ENCODE peak calls at places on chromosomes 11 and 22, in four cellular contexts. B is H9, Z is IMR-90, S is H1. W is an unnamed sample.
A peak's percentile ranks its signal among the peaks of the same experiment; 100 is the strongest.

GRCh38 chr11:37504066-37504611 is 906.1 kb upstream of the RAG2 start:
- DNase-seq in B (no peak), Z (peak; percentile 90), S (no peak), W (peak; percentile 67)

GRCh38 chr11:75429902-75430691 is 2.9 kb downstream of the KLHL35 start:
- DNase-seq in Z (peak; percentile 63), S (peak; percentile 68), B (peak; percentile 69), W (peak; percentile 79)

GRCh38 chr11:18706330-18707243 is 8.0 kb downstream of the TMEM86A start:
- DNase-seq in S (no peak), Z (no peak), B (no peak), W (no peak)

GRCh38 chr22:21928048-21928447 is 24.6 kb downstream of the PPM1F start:
- DNase-seq in Z (no peak), B (no peak), S (peak; percentile 44), W (no peak)

GRCh38 chr11:103395612-103396011 is 286.4 kb downstream of the DYNC2H1 start:
- DNase-seq in Z (peak; percentile 69), S (no peak), B (no peak), W (peak; percentile 78)

GRCh38 chr11:85889676-85890579 is 34.7 kb downstream of the CCDC83 start:
- DNase-seq in Z (peak; percentile 79), B (no peak), S (no peak), W (peak; percentile 90)

GRCh38 chr11:7667460-7667859 is 5.8 kb downstream of the CYB5R2 start:
- DNase-seq in S (peak; percentile 30), B (no peak), Z (peak; percentile 26), W (no peak)

GRCh38 chr11:35012467-35013191 is 96.2 kb downstream of the PDHX start:
- DNase-seq in Z (no peak), B (no peak), S (no peak), W (no peak)

GRCh38 chr11:15750535-15751297 is 605.6 kb downstream of the SOX6 start:
- DNase-seq in B (no peak), S (no peak), Z (no peak), W (no peak)

GRCh38 chr11:85806876-85807275 is 4.1 kb downstream of the SYTL2 start:
- DNase-seq in B (no peak), S (no peak), Z (no peak), W (no peak)

GRCh38 chr11:64885367-64886286 is 7.2 kb upstream of the EHD1 start:
- DNase-seq in B (no peak), S (no peak), Z (peak; percentile 94), W (no peak)

GRCh38 chr11:100922116-100922515 is 207.5 kb downstream of the PGR start:
- DNase-seq in Z (no peak), B (no peak), S (no peak), W (no peak)

GRCh38 chr11:6757373-6757967 is 14.3 kb downstream of the OR2AG2 start:
- DNase-seq in Z (peak; percentile 59), S (peak; percentile 48), B (peak; percentile 60), W (peak; percentile 73)

GRCh38 chr22:49882519-49883293 is 29.1 kb downstream of the ZBED4 start:
- DNase-seq in S (no peak), B (no peak), Z (peak; percentile 64), W (no peak)

GRCh38 chr22:45240810-45241631 is at the start of gene KIAA0930:
- DNase-seq in Z (peak; percentile 68), S (peak; percentile 92), B (peak; percentile 90), W (peak; percentile 76)

GRCh38 chr11:19906126-19906525 is 193.5 kb downstream of the NAV2 start:
- DNase-seq in S (no peak), Z (no peak), B (no peak), W (peak; percentile 47)

GRCh38 chr22:19098157-19098556 is 24.1 kb downstream of the DGCR2 start:
- DNase-seq in S (no peak), Z (peak; percentile 10), B (no peak), W (no peak)

GRCh38 chr11:117839234-117839882 is 14.8 kb upstream of the FXYD2 start:
- DNase-seq in B (peak; percentile 18), Z (no peak), S (peak; percentile 26), W (no peak)

GRCh38 chr11:46906596-46906995 is 11.8 kb downstream of the LRP4 start:
- DNase-seq in Z (peak; percentile 52), B (peak; percentile 71), S (peak; percentile 62), W (peak; percentile 81)

GRCh38 chr22:22682807-22683667 is 38.6 kb downstream of the GGTLC2 start:
- DNase-seq in Z (peak; percentile 65), B (no peak), S (no peak), W (no peak)

GRCh38 chr11:96257972-96258951 is 84.7 kb downstream of the MAML2 start:
- DNase-seq in Z (peak; percentile 58), B (no peak), S (no peak), W (no peak)

GRCh38 chr11:44737686-44738085 is 10.9 kb downstream of the TSPAN18 start:
- DNase-seq in B (no peak), S (no peak), Z (no peak), W (no peak)

GRCh38 chr11:23457641-23458040 is 597.4 kb upstream of the CCDC179 start:
- DNase-seq in B (no peak), Z (no peak), S (no peak), W (no peak)

GRCh38 chr11:2933376-2934056 is 4.3 kb upstream of the PHLDA2 start:
- DNase-seq in Z (peak; percentile 75), B (peak; percentile 89), S (peak; percentile 56), W (peak; percentile 81)

GRCh38 chr11:122756417-122756816 is 81.9 kb upstream of the CRTAM start:
- DNase-seq in Z (no peak), S (no peak), B (no peak), W (peak; percentile 56)

GRCh38 chr11:74154621-74155281 is 16.1 kb downstream of the C2CD3 start:
- DNase-seq in Z (no peak), B (no peak), S (no peak), W (no peak)

GRCh38 chr11:57639321-57640067 is 10.2 kb downstream of the YPEL4 start:
- DNase-seq in S (peak; percentile 97), Z (peak; percentile 57), B (peak; percentile 100), W (peak; percentile 100)

GRCh38 chr22:29308791-29309262 is 2.4 kb downstream of the GAS2L1 start:
- DNase-seq in B (no peak), Z (peak; percentile 65), S (peak; percentile 51), W (no peak)

GRCh38 chr11:67055812-67056211 is 835 bp upstream of the RHOD start:
- DNase-seq in Z (peak; percentile 15), S (no peak), B (no peak), W (no peak)

GRCh38 chr11:117444256-117445096 is 116.8 kb downstream of the CEP164 start:
- DNase-seq in Z (no peak), B (no peak), S (no peak), W (no peak)

GRCh38 chr11:75667831-75668507 is 869 bp downstream of the MAP6 start:
- DNase-seq in S (peak; percentile 84), Z (peak; percentile 35), B (peak; percentile 73), W (peak; percentile 74)

GRCh38 chr11:1220941-1221721 is 1.7 kb upstream of the MUC5B start:
- DNase-seq in Z (no peak), B (peak; percentile 20), S (peak; percentile 41), W (no peak)

GRCh38 chr11:61946894-61947293 is 3.3 kb upstream of the BEST1 start:
- DNase-seq in Z (no peak), S (no peak), B (no peak), W (no peak)

GRCh38 chr11:92702771-92703170 is 266.7 kb upstream of the MTNR1B start:
- DNase-seq in S (no peak), B (no peak), Z (peak; percentile 73), W (no peak)

GRCh38 chr11:64314146-64314804 is 3.1 kb downstream of the TRMT112 start:
- DNase-seq in S (no peak), Z (no peak), B (no peak), W (no peak)

GRCh38 chr22:38601221-38601764 is 31.3 kb upstream of the DMC1 start:
- DNase-seq in Z (no peak), S (no peak), B (no peak), W (no peak)

DNA sequence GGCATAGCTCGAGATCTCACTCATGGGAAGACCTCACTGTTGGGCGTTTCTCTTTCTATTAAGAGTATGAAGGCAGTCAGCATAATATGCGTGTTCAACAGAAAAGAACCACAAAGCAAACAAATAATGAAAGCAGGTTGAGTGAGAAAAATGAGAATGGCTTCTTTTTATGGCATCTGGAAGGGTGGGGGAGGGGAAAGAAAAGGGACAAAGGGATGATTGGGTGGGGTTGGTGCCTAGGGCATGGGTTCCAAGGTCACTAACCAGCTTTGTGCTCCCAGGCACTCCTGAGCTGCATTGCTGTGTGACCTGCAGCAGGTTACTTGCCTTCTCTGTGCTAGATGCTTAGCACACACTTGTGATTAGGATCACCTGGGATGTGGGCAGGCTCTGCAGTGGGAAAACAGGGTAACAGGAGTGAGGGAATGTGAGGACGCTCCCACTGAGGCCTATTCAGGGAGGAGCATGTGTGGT is 74.6 kb downstream of the KIAA1671 start:
- DNase-seq in Z (no peak), B (no peak), S (no peak), W (no peak)
- H3K4me2 ChIP-seq in Z (no peak overlapping the region), B (no peak overlapping the region), S (no peak overlapping the region), W (no peak overlapping the region)

DNA sequence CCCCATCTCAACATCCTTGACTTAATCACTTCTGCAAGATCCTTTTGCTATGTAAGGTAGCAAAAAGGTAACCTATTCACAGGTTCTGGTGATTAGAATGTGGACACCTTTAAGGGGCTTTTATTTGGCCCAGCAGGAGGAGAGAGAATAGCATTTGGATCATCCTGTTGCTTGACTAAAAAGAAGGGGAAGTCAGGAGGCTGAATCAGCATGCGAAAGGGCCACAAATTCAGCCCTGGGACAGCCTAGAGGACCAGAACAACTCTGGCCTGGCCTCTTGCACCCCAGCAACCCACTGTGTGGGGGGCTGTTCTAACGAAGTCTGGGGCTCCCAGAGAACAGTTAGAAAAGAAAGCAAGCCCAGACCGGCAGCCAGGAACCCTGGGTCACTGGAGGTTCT is 3.2 kb upstream of the HMOX1 start:
- DNase-seq in Z (no peak), S (no peak), B (peak; percentile 58), W (peak; percentile 41)
- H3K9ac ChIP-seq in Z (no peak overlapping the region), S (peak overlapping the region; percentile 20), B (no peak overlapping the region), W (peak overlapping the region; percentile 1)

DNA sequence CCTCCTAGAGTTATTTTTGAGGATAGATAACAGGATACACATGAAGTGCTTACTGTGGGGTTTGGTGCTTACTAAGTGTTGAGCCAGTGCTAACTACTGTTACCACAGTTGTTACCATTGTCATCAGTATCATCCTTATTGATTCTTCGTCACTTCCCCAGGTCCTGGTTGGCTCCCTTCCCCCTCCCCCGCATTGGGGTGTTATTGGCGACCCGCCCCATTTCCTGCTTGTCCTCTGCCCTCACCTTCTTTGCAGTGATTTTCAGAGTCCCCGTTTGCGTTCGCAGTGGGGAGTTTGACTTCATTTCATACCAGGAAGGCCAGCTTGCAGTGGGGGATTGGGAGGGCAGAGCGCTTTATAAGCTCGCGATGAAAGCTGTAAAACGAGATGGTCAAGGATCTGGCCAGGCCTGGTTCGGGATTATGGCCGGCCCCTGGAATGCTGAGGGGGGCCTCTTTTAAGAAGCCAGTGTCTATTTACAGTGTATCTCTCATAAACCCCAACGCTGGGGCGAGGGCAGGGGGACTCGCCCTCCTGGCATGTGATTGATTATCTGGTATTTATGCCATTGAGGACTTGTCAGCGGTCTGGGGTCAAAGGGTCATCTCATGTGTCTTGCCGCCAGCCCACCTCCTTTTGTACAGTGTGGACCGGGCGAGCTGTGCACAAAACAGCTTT is 84.6 kb upstream of the NNMT start:
- DNase-seq in S (no peak), Z (no peak), B (no peak), W (no peak)
- H3K56ac ChIP-seq in S (no peak overlapping the region), Z (no peak overlapping the region), B (no peak overlapping the region), W (peak overlapping the region; percentile 52)

DNA sequence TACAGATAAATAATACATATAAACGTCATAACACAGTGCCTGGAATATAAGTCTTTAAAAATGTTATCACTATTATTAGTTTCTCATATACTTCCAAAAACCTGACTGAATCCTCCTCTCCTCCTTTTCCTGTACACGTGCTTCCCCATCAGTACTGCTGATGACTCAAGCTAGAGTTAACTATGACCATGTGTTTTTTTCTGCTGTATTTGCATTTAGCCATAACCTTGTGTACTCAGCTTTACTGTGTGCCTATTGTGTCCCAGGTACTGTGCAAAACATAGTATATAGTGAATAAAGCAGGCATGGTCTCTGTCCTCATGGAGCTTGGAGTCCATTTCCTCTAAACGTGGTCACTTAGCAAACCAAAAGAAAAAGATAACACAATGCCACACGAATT is 56.5 kb upstream of the ARHGAP32 start:
- DNase-seq in Z (peak; percentile 80), S (no peak), B (no peak), W (no peak)
- H3K4me2 ChIP-seq in Z (no peak overlapping the region), S (no peak overlapping the region), B (no peak overlapping the region), W (no peak overlapping the region)

W was measured in mesendoderm.